ENCODE peak calls at places on chromosomes 7 and 10, in eight cellular contexts. M is mammary epithelial cell, K is astrocyte, I is GM23248, U is SK-N-SH, A is neural progenitor cell, D is neuronal stem cell, S is fibroblast of lung. C is an unnamed sample.

GRCh38 chr10:91210435-91210834 is 10.0 kb upstream of the PCGF5 start:
- DNase-seq in M (no peak), K (no peak), I (no peak), U (peak; percentile 41), A (no peak), D (no peak), S (no peak), C (no peak)

GRCh38 chr7:23213755-23214154 is 31.9 kb downstream of the NUP42 start:
- DNase-seq in M (no peak), K (no peak), I (no peak), U (no peak), A (no peak), D (no peak), S (no peak), C (no peak)

GRCh38 chr10:34473174-34474059 is 341.7 kb downstream of the PARD3 start:
- DNase-seq in M (peak; percentile 32), K (no peak), I (no peak), U (no peak), A (no peak), D (no peak), S (peak; percentile 43), C (peak; percentile 42)

GRCh38 chr7:143248781-143249354 is 14.4 kb upstream of the GSTK1 start:
- DNase-seq in M (peak; percentile 58), K (peak; percentile 21), I (no peak), U (no peak), A (no peak), D (no peak), S (no peak), C (no peak)

GRCh38 chr7:115476666-115477065 is 553.9 kb downstream of the TFEC start:
- DNase-seq in M (no peak), K (no peak), I (peak; percentile 23), U (no peak), A (peak; percentile 50), D (peak; percentile 35), S (no peak), C (peak; percentile 38)

GRCh38 chr10:29470355-29470705 is 164.4 kb downstream of the SVIL start:
- DNase-seq in M (no peak), K (no peak), I (no peak), U (peak; percentile 52), A (peak; percentile 69), D (peak; percentile 30), S (no peak), C (peak; percentile 16)

GRCh38 chr7:123499211-123499968 is 35.0 kb downstream of the IQUB start:
- DNase-seq in M (no peak), K (peak; percentile 36), I (no peak), U (no peak), A (no peak), D (no peak), S (no peak), C (no peak)

GRCh38 chr10:6177880-6178281 is 24.9 kb upstream of the PFKFB3 start:
- DNase-seq in M (no peak), K (no peak), I (no peak), U (peak; percentile 14), A (no peak), D (no peak), S (no peak), C (no peak)

GRCh38 chr10:110393866-110394265 is 89.1 kb upstream of the SMNDC1 start:
- DNase-seq in M (no peak), K (no peak), I (no peak), U (no peak), A (no peak), D (no peak), S (no peak), C (no peak)
- H3K4me1 ChIP-seq in M (peaks cover 36% of the 10 kb centered on the region), K (peaks cover 22% of the 10 kb centered on the region), I (peaks cover 28% of the 10 kb centered on the region), U (peaks cover 23% of the 10 kb centered on the region), A (peaks cover 28% of the 10 kb centered on the region), D (peaks cover 2% of the 10 kb centered on the region), S (peaks cover 28% of the 10 kb centered on the region), C (peaks cover 34% of the 10 kb centered on the region)

GRCh38 chr7:111192614-111193053 is 101.7 kb downstream of the LRRN3 start:
- DNase-seq in M (no peak), K (no peak), I (no peak), U (no peak), A (no peak), D (no peak), S (no peak), C (no peak)

GRCh38 chr7:111184960-111185359 is 94.0 kb downstream of the LRRN3 start:
- DNase-seq in M (no peak), K (no peak), I (no peak), U (no peak), A (no peak), D (no peak), S (no peak), C (no peak)

GRCh38 chr7:111196655-111197054 is 105.7 kb downstream of the LRRN3 start:
- DNase-seq in M (no peak), K (no peak), I (no peak), U (no peak), A (no peak), D (no peak), S (no peak), C (no peak)

GRCh38 chr7:111190804-111191203 is 99.9 kb downstream of the LRRN3 start:
- DNase-seq in M (no peak), K (no peak), I (no peak), U (no peak), A (no peak), D (no peak), S (no peak), C (no peak)
- H3K9ac ChIP-seq in M (no peak overlapping the region), K (no peak overlapping the region), I (no peak overlapping the region), U (no peak overlapping the region), A (no peak overlapping the region), D (no peak overlapping the region), S (no peak overlapping the region), C (no peak overlapping the region)

DNA sequence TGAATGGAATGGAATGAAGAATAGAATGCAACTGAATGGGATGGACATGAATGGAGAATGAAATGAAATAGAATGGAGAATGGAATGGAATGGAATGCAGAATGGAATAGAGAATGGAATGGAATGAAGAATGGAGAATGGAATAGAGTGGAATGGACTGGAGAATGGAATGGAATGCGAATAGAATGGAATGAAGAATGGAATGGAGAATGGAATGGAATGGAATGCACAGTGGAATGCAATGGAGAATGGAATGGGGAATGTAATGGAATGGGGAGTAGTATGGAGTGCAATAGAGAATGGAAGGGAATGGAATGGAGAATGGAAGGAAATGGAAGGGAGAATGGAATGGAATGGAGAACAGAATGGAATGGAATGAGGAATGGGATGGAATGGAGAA is 93.4 kb downstream of the NSUN6 start:
- DNase-seq in M (no peak), K (no peak), I (no peak), U (no peak), A (no peak), D (no peak), S (no peak), C (no peak)
- H3K9me3 ChIP-seq in M (peaks cover 5% of the 10 kb centered on the region), K (peaks cover 17% of the 10 kb centered on the region), I (no peaks in the 10 kb centered on the region), U (peaks cover 6% of the 10 kb centered on the region), A (no peaks in the 10 kb centered on the region), D (peaks cover 27% of the 10 kb centered on the region), S (no peaks in the 10 kb centered on the region), C (peaks cover 4% of the 10 kb centered on the region)

GRCh38 chr10:124675824-124676223 is 68.4 kb downstream of the FAM53B start:
- DNase-seq in M (no peak), K (no peak), I (no peak), U (no peak), A (no peak), D (no peak), S (no peak), C (no peak)

GRCh38 chr10:124676416-124677062 is 67.6 kb downstream of the FAM53B start:
- DNase-seq in M (no peak), K (no peak), I (no peak), U (no peak), A (no peak), D (no peak), S (no peak), C (no peak)

GRCh38 chr10:124675261-124675660 is 68.9 kb downstream of the FAM53B start:
- DNase-seq in M (no peak), K (no peak), I (no peak), U (no peak), A (no peak), D (no peak), S (no peak), C (no peak)

GRCh38 chr10:124677291-124677690 is 66.9 kb downstream of the FAM53B start:
- DNase-seq in M (no peak), K (no peak), I (peak; percentile 59), U (peak; percentile 65), A (no peak), D (no peak), S (no peak), C (no peak)

DNA sequence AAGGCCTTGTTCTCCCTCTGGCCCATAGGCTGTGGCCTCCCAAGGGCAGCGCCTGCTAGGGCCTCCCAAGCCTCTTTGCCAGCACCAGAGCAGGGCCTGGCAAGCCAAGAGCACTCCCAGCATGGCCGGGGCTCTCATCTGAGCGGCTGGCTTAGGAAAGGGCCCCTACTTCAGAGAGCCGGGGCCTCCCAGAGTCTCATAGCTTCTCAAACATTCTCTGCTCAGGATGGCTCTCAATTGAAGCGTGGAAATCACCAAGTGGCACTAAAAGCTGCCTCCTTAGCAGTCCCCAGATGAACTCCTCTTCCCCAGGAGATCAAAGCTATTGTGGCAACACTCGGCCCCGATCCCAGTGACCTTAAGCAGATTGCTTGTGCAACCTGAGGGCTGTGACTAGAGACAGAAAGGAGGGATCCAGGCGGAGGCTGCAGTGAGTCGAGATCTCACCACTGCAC is 69.4 kb downstream of the FAM53B start:
- DNase-seq in M (no peak), K (no peak), I (no peak), U (no peak), A (no peak), D (no peak), S (no peak), C (no peak)
- H3K4me1 ChIP-seq in M (peaks cover 17% of the 10 kb centered on the region), K (no peaks in the 10 kb centered on the region), I (no peaks in the 10 kb centered on the region), U (no peaks in the 10 kb centered on the region), A (peaks cover 63% of the 10 kb centered on the region), D (peaks cover 23% of the 10 kb centered on the region), S (no peaks in the 10 kb centered on the region), C (peaks cover 74% of the 10 kb centered on the region)

DNA sequence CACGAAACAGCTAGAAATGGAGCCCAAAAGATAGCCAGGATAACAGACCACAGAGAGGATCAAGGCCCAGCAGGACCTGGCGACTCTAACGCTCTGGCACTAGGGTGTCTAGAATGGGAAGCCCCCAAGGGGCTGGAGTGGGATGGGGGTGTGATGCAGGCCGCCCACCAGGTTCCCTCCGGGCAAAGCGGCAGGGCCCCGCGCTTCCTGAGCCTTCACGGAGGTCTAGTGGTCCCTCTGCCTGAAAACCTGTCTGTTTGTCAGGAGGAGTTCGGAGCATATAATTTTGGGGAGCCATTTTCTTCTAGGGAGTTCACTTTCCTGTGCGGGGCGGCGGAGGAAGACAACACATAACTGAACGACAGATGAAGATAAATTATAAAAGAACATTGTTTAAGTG is 48.2 kb upstream of the FXYD4 start:
- DNase-seq in M (no peak), K (no peak), I (no peak), U (no peak), A (no peak), D (no peak), S (no peak), C (no peak)
- H3K9ac ChIP-seq in M (no peak overlapping the region), K (no peak overlapping the region), I (no peak overlapping the region), U (no peak overlapping the region), A (no peak overlapping the region), D (no peak overlapping the region), S (no peak overlapping the region), C (no peak overlapping the region)

C was measured in adipocyte.